ENCODE peak calls at places on chromosomes 4 and X, in eight cellular contexts. W is H9, Q is A673, B is neural progenitor cell, V is lower lobe of right lung, D is K562, X is tibial nerve, O is HCT116. U is an unnamed sample.
A peak's percentile ranks its signal among the peaks of the same experiment; 100 is the strongest.

GRCh38 chrX:97639526-97639925 is 755.8 kb downstream of the RPA4 start:
- DNase-seq in W (peak; percentile 88), Q (no peak), B (peak; percentile 93), V (no peak), D (no peak), X (no peak), O (no peak), U (no peak)

GRCh38 chr4:109131559-109131958 is 170.9 kb downstream of the COL25A1 start:
- DNase-seq in W (no peak), Q (no peak), B (no peak), V (no peak), D (no peak), X (no peak), O (no peak), U (no peak)

GRCh38 chr4:188432328-188432727 is 293.1 kb downstream of the TRIML1 start:
- DNase-seq in W (no peak), Q (peak; percentile 51), B (no peak), V (no peak), D (no peak), X (no peak), O (no peak), U (no peak)

GRCh38 chrX:68292471-68292870 is 140.8 kb downstream of the OPHN1 start:
- DNase-seq in W (no peak), Q (no peak), B (no peak), V (no peak), D (no peak), X (no peak), O (no peak), U (no peak)

GRCh38 chr4:53068755-53069154 is 206.6 kb downstream of the RASL11B start:
- DNase-seq in W (no peak), Q (no peak), B (no peak), V (no peak), D (no peak), X (no peak), O (no peak), U (no peak)

GRCh38 chrX:13013353-13014110 is 30.9 kb downstream of the FAM9C start:
- DNase-seq in W (no peak), Q (peak; percentile 31), B (no peak), V (no peak), D (no peak), X (no peak), O (no peak), U (no peak)

GRCh38 chr4:23782778-23783455 is 106.9 kb downstream of the PPARGC1A start:
- DNase-seq in W (no peak), Q (no peak), B (no peak), V (no peak), D (no peak), X (no peak), O (no peak), U (no peak)

GRCh38 chrX:8946488-8947050 is 87.4 kb downstream of the FAM9B start:
- DNase-seq in W (no peak), Q (no peak), B (no peak), V (no peak), D (no peak), X (no peak), O (no peak), U (no peak)

GRCh38 chr4:148998719-148999118 is 556.5 kb upstream of the NR3C2 start:
- DNase-seq in W (peak; percentile 58), Q (peak; percentile 64), B (peak; percentile 68), V (no peak), D (no peak), X (no peak), O (peak; percentile 24), U (no peak)

GRCh38 chrX:151505796-151506195 is 57.7 kb upstream of the PASD1 start:
- DNase-seq in W (no peak), Q (peak; percentile 37), B (peak; percentile 57), V (no peak), D (peak; percentile 19), X (peak; percentile 9), O (peak; percentile 8), U (no peak)

GRCh38 chrX:129808829-129809745 is 29.3 kb downstream of the SASH3 start:
- DNase-seq in W (no peak), Q (no peak), B (no peak), V (no peak), D (no peak), X (no peak), O (no peak), U (no peak)

GRCh38 chrX:101659601-101660063 is at the start of gene ARMCX2:
- DNase-seq in W (peak; percentile 62), Q (peak; percentile 50), B (peak; percentile 64), V (peak; percentile 59), D (no peak), X (peak; percentile 43), O (no peak), U (peak; percentile 30)

GRCh38 chrX:124634363-124634762 is 288.0 kb downstream of the SH2D1A start:
- DNase-seq in W (no peak), Q (no peak), B (no peak), V (no peak), D (no peak), X (no peak), O (no peak), U (no peak)

GRCh38 chr4:150436598-150437370 is 145.2 kb upstream of the MAB21L2 start:
- DNase-seq in W (no peak), Q (no peak), B (no peak), V (no peak), D (no peak), X (no peak), O (no peak), U (no peak)

GRCh38 chrX:138925330-138925729 is 213.8 kb upstream of the FGF13 start:
- DNase-seq in W (no peak), Q (peak; percentile 66), B (no peak), V (no peak), D (peak; percentile 18), X (peak; percentile 4), O (no peak), U (peak; percentile 49)

GRCh38 chr4:182604953-182605352 is 312.2 kb downstream of the DCTD start:
- DNase-seq in W (no peak), Q (no peak), B (no peak), V (no peak), D (no peak), X (no peak), O (no peak), U (no peak)

GRCh38 chr4:78058591-78059523 is 1.7 kb downstream of the FRAS1 start:
- DNase-seq in W (peak; percentile 72), Q (peak; percentile 35), B (peak; percentile 91), V (peak; percentile 61), D (no peak), X (peak; percentile 22), O (no peak), U (peak; percentile 31)

GRCh38 chr4:78059524-78059889 is 2.4 kb downstream of the FRAS1 start:
- DNase-seq in W (peak; percentile 73), Q (peak; percentile 63), B (peak; percentile 87), V (peak; percentile 47), D (peak; percentile 41), X (peak; percentile 41), O (peak; percentile 84), U (peak; percentile 19)

GRCh38 chr4:78059938-78060337 is 2.8 kb downstream of the FRAS1 start:
- DNase-seq in W (no peak), Q (no peak), B (no peak), V (no peak), D (no peak), X (no peak), O (no peak), U (no peak)

GRCh38 chr4:78065514-78066192 is 8.5 kb downstream of the FRAS1 start:
- DNase-seq in W (no peak), Q (no peak), B (no peak), V (no peak), D (no peak), X (no peak), O (no peak), U (no peak)

DNA sequence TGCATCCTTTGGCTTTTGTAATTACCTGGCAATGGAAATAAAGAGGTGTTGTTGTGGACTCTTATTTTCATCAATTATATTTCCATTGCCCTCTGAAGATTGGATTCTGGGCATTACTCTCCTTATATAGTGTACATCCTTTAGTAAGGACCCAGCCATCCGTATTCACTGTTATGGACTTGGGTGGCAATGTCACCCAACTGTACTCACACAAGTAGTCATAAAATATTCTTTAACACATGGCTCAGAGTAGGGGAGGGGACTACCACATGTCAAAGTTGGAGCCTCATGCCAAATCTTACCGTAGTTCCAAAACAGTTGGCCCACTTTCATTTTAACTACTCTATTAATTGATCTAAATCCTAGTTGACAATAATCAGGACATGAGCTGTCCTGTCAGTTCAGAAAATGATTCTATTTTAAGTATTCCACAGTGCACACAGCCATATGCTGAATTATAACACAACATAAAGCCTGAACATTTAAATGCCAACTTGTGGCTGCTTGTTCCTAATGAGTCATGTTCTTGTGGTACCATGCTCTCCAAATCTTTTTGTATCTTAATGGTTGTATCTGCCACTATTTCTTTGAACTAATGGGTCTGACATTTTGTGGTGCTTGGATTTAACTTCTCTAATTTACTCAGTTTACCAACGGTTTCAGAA is 4.9 kb downstream of the FRAS1 start:
- DNase-seq in W (no peak), Q (no peak), B (no peak), V (no peak), D (no peak), X (no peak), O (no peak), U (no peak)
- H3K4me1 ChIP-seq in W (peaks cover 2% of the 10 kb centered on the region), Q (no peaks in the 10 kb centered on the region), B (peaks cover 11% of the 10 kb centered on the region), V (peaks cover 13% of the 10 kb centered on the region), D (no peaks in the 10 kb centered on the region), X (no peaks in the 10 kb centered on the region), O (peaks cover 8% of the 10 kb centered on the region), U (peaks cover 4% of the 10 kb centered on the region)

GRCh38 chrX:41482153-41482850 is 35.2 kb downstream of the NYX start:
- DNase-seq in W (no peak), Q (no peak), B (no peak), V (no peak), D (no peak), X (no peak), O (no peak), U (no peak)
- TF ChIP-seq CTCF in W (no peak), Q (no peak), B (no peak), V (no peak), D (no peak), X (no peak), O (no peak), U (no peak)

GRCh38 chr4:184448828-184449227 is 25.5 kb downstream of the IRF2 start:
- DNase-seq in W (no peak), Q (peak; percentile 70), B (peak; percentile 33), V (peak; percentile 51), D (no peak), X (peak; percentile 60), O (no peak), U (peak; percentile 65)
- H3K4me1 ChIP-seq in W (peaks cover 29% of the 10 kb centered on the region), Q (peaks cover 70% of the 10 kb centered on the region), B (peaks cover 34% of the 10 kb centered on the region), V (peaks cover 94% of the 10 kb centered on the region), D (peaks cover 37% of the 10 kb centered on the region), X (no peaks in the 10 kb centered on the region), O (no peaks in the 10 kb centered on the region), U (peaks cover 93% of the 10 kb centered on the region)

DNA sequence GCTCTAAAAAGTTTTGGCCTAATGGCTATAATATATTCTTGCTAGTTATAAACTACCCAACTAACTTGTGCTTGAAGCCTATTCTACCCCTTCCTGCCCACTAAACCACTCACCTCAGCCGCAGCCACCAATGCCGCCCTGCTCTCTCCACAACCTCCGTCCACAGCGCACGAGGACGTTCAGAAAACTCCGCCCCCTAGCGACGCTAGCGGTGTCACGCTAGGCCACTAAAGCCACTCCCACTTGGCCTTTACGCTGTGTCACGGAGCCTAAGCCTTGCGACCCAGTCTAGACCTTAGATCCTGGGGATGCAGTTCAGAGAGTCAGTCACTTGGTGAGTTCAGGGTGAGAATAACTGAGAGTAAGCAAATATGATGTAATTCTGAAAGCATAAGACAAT is at the start of gene TEX11:
- DNase-seq in W (peak; percentile 64), Q (no peak), B (no peak), V (no peak), D (peak; percentile 34), X (no peak), O (no peak), U (no peak)
- TF ChIP-seq CTCF in W (peak; percentile 47), Q (no peak), B (no peak), V (no peak), D (peak; percentile 51), X (no peak), O (no peak), U (no peak)

U was measured in psoas muscle.